ENCODE peak calls at places on chromosomes 12 and 14, in five cellular contexts. H is PC-9, K is A549, C is heart right ventricle, E is aorta. I is an unnamed sample.

GRCh38 chr14:31059152-31059924 is 33.2 kb upstream of the STRN3 start:
- DNase-seq in K (peak; percentile 15), C (peak; percentile 32), E (peak; percentile 54), H (peak; percentile 45), I (no peak)

GRCh38 chr14:77599894-77600293 is 16.5 kb downstream of the SPTLC2 start:
- DNase-seq in K (no peak), E (no peak), H (no peak), C (no peak), I (no peak)

GRCh38 chr14:106268013-106268727 is 741.8 kb downstream of the TMEM121 start:
- DNase-seq in K (peak; percentile 12), H (no peak), C (no peak), E (no peak), I (no peak)

GRCh38 chr12:94080684-94081009 is 67.7 kb upstream of the PLXNC1 start:
- DNase-seq in K (no peak), C (no peak), E (no peak), H (no peak), I (no peak)

GRCh38 chr14:93044601-93045000 is 71.1 kb downstream of the ITPK1 start:
- DNase-seq in H (peak; percentile 67), E (peak; percentile 68), K (no peak), C (no peak), I (no peak)

GRCh38 chr12:79706676-79707075 is 15.9 kb upstream of the PAWR start:
- DNase-seq in E (no peak), K (no peak), H (peak; percentile 44), C (no peak), I (no peak)

GRCh38 chr14:38290601-38291190 is 34.8 kb upstream of the CLEC14A start:
- DNase-seq in C (peak; percentile 20), E (no peak), K (no peak), H (peak; percentile 87), I (no peak)

GRCh38 chr12:65113621-65114035 is 7.5 kb downstream of the WIF1 start:
- DNase-seq in C (no peak), E (no peak), K (no peak), H (no peak), I (no peak)

GRCh38 chr12:62799126-62799736 is 135.7 kb downstream of the PPM1H start:
- DNase-seq in K (peak; percentile 83), E (no peak), C (peak; percentile 72), H (peak; percentile 54), I (peak; percentile 90)

GRCh38 chr14:26334288-26334687 is 263.5 kb downstream of the NOVA1 start:
- DNase-seq in H (no peak), C (no peak), K (no peak), E (no peak), I (no peak)

GRCh38 chr14:91409991-91410401 is 7.6 kb downstream of the CCDC88C start:
- DNase-seq in K (no peak), E (no peak), C (no peak), H (no peak), I (no peak)

GRCh38 chr14:68619805-68620574 is 172.9 kb downstream of the ZFP36L1 start:
- DNase-seq in H (peak; percentile 88), C (peak; percentile 78), K (peak; percentile 42), E (no peak), I (no peak)

GRCh38 chr14:99649643-99650042 is 4.7 kb downstream of the HHIPL1 start:
- DNase-seq in E (no peak), H (no peak), C (no peak), K (no peak), I (no peak)

GRCh38 chr14:71452987-71453386 is 479.2 kb upstream of the RGS6 start:
- DNase-seq in E (no peak), C (no peak), H (no peak), K (no peak), I (no peak)

GRCh38 chr12:131333136-131333535 is 377.8 kb upstream of the SFSWAP start:
- DNase-seq in H (no peak), E (no peak), C (no peak), K (no peak), I (no peak)

GRCh38 chr14:76948213-76948947 is 80.1 kb downstream of the IRF2BPL start:
- DNase-seq in H (no peak), E (peak; percentile 49), K (no peak), C (no peak), I (no peak)

GRCh38 chr14:61342486-61342885 is 21.1 kb downstream of the PRKCH start:
- DNase-seq in H (no peak), E (peak; percentile 53), C (no peak), K (no peak), I (no peak)

GRCh38 chr12:121939190-121939589 is 20.8 kb downstream of the CFAP251 start:
- DNase-seq in E (no peak), H (no peak), K (no peak), C (no peak), I (no peak)

GRCh38 chr12:102769323-102769916 is 147.6 kb downstream of the PAH start:
- DNase-seq in K (peak; percentile 71), C (peak; percentile 33), E (peak; percentile 53), H (peak; percentile 47), I (peak; percentile 52)

GRCh38 chr14:69002069-69002468 is 23.0 kb upstream of the ACTN1 start:
- DNase-seq in H (peak; percentile 66), K (peak; percentile 75), C (peak; percentile 67), E (peak; percentile 54), I (no peak)

GRCh38 chr14:59919582-59920377 is at the start of gene LRRC9:
- DNase-seq in H (no peak), K (no peak), E (peak; percentile 51), C (no peak), I (peak; percentile 71)

GRCh38 chr12:108240928-108241327 is 98.2 kb downstream of the CMKLR1 start:
- DNase-seq in C (no peak), K (no peak), E (no peak), H (no peak), I (no peak)

GRCh38 chr12:46268349-46268616 is 560 bp downstream of the SLC38A1 start:
- DNase-seq in C (no peak), H (no peak), E (no peak), K (no peak), I (no peak)

DNA sequence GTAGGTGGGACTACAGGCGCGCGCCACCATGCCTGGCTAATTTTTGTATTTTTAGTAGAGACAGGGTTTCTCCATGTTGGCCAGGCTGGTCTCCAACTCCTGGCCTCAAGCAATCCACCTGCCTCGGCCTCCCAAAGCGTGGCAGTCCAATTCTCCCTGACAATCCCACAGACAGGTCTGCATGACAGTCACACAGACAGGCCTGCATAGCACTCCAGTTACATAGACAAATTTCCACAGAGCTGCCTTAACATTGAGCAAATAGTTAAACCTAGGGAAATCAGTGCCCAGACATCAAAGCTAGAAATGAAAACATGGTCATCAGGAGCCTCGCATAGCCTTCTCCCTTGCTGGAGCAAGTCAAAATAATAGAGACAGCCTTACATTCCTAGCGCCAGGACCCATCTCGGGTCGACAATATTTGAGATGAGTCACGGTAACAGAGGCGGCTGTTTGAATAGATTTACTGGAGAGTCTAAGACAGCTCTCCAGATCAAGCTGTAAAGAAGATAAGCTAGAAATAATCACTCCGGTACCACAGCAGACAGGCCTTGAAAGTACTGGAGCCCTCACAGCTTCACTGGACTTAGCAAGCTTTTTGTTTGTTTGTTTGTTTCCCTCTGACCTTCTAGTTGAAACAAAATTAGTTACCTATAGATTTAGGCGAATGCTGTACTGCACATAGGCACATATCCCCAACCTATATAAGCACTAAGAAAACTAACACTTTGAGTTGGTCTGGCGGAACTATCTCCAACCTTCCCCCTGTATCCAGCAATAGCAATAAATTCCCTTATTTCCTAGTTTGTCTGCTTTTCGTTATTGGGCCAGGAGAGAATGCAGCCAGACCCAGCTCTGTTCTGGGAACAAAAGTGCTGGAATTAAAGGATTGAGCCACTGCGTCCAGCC is 23.8 kb upstream of the PYROXD1 start:
- DNase-seq in E (no peak), C (no peak), K (peak; percentile 42), H (no peak), I (no peak)
- H3K27ac ChIP-seq in E (no peak overlapping the region), C (no peak overlapping the region), K (peak overlapping the region; percentile 33), H (no peak overlapping the region), I (no peak overlapping the region)

GRCh38 chr14:54890794-54891193 is 11.8 kb downstream of the GCH1 start:
- DNase-seq in E (no peak), K (no peak), H (no peak), C (no peak), I (no peak)
- H3K27ac ChIP-seq in E (no peak overlapping the region), K (no peak overlapping the region), H (no peak overlapping the region), C (no peak overlapping the region), I (no peak overlapping the region)

GRCh38 chr12:117054279-117054678 is 44.9 kb downstream of the TESC start:
- DNase-seq in H (no peak), E (no peak), K (no peak), C (no peak), I (no peak)
- H3K27ac ChIP-seq in H (no peak overlapping the region), E (no peak overlapping the region), K (no peak overlapping the region), C (no peak overlapping the region), I (no peak overlapping the region)

GRCh38 chr12:31298510-31298904 is 27.4 kb downstream of the SINHCAF start:
- DNase-seq in K (no peak), E (no peak), C (no peak), H (no peak), I (no peak)

GRCh38 chr12:31303466-31303865 is 22.5 kb downstream of the SINHCAF start:
- DNase-seq in H (no peak), C (no peak), K (no peak), E (no peak), I (no peak)

GRCh38 chr12:31300783-31301182 is 25.2 kb downstream of the SINHCAF start:
- DNase-seq in K (no peak), H (no peak), C (no peak), E (no peak), I (no peak)

GRCh38 chr12:31300341-31300740 is 25.6 kb downstream of the SINHCAF start:
- DNase-seq in E (no peak), C (no peak), H (no peak), K (no peak), I (no peak)

DNA sequence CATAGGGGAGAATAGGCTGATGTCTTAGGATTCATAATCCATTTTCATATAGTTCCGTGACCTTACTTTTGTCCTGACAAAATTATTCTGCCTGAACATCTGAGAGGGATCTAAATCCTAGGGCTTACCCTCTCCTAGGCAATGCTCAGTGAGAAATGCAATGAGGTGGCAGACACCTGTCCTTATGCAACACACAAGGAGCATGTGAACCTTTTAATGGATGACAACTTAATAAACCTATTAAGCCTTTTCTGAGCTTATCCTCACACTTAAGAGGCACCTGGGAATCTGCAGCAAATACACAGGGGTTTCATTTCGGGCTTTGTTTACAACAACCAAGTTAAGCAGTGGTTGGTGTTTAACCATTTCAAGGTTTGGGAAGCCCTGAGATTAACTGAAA is 24.6 kb downstream of the SINHCAF start:
- DNase-seq in E (no peak), H (no peak), C (no peak), K (no peak), I (no peak)
- H3K27ac ChIP-seq in E (no peak overlapping the region), H (no peak overlapping the region), C (no peak overlapping the region), K (no peak overlapping the region), I (no peak overlapping the region)

I was measured in iPS DF 6.9.